ENCODE peak calls at places on chromosome 20, in four cellular contexts. V, H, W and T are unnamed samples.

GRCh38 chr20:63857751-63858392 is 3.4 kb upstream of the ABHD16B start:
- DNase-seq in V (no peak), W (no peak), H (no peak), T (no peak)

GRCh38 chr20:23242556-23243180 is 107.9 kb upstream of the NXT1 start:
- DNase-seq in H (no peak), V (no peak), W (no peak), T (no peak)

GRCh38 chr20:15703171-15703911 is 869.9 kb downstream of the KIF16B start:
- DNase-seq in V (no peak), W (peak), H (no peak), T (peak)

GRCh38 chr20:36548006-36548315 is 6.6 kb downstream of the MYL9 start:
- DNase-seq in W (no peak), V (no peak), H (peak), T (no peak)

GRCh38 chr20:63700199-63701050 is 4.0 kb downstream of the TNFRSF6B start:
- DNase-seq in H (no peak), V (no peak), W (no peak), T (no peak)

GRCh38 chr20:15475483-15475882 is 1097.8 kb downstream of the KIF16B start:
- DNase-seq in V (no peak), W (peak), H (no peak), T (no peak)

GRCh38 chr20:58177799-58178198 is 50.7 kb downstream of the ANKRD60 start:
- DNase-seq in H (no peak), V (no peak), W (no peak), T (no peak)

GRCh38 chr20:12699374-12700228 is 309.2 kb upstream of the SPTLC3 start:
- DNase-seq in H (no peak), W (no peak), V (no peak), T (no peak)

GRCh38 chr20:39107741-39108140 is 145.6 kb downstream of the DHX35 start:
- DNase-seq in H (no peak), W (no peak), V (peak), T (no peak)

GRCh38 chr20:23245553-23246128 is 105.0 kb upstream of the NXT1 start:
- DNase-seq in H (no peak), W (no peak), V (no peak), T (no peak)

GRCh38 chr20:11569163-11569562 is 348.5 kb upstream of the BTBD3 start:
- DNase-seq in V (no peak), H (peak), W (no peak), T (no peak)

GRCh38 chr20:4521170-4521968 is 200.3 kb upstream of the PRND start:
- DNase-seq in V (no peak), H (no peak), W (no peak), T (no peak)

GRCh38 chr20:32354592-32355416 is 3.3 kb upstream of the ASXL1 start:
- DNase-seq in H (no peak), W (no peak), V (no peak), T (no peak)

GRCh38 chr20:56685879-56686278 is 56.8 kb downstream of the TFAP2C start:
- DNase-seq in W (no peak), V (no peak), H (no peak), T (no peak)

GRCh38 chr20:53989401-53989800 is 81.0 kb downstream of the BCAS1 start:
- DNase-seq in V (no peak), H (no peak), W (no peak), T (no peak)

GRCh38 chr20:1656844-1657243 is 735 bp downstream of the SIRPG start:
- DNase-seq in V (no peak), W (no peak), H (no peak), T (no peak)

GRCh38 chr20:58431134-58431533 is 42.1 kb downstream of the VAPB start:
- DNase-seq in H (no peak), W (no peak), V (no peak), T (no peak)

GRCh38 chr20:62418709-62419487 is 8.4 kb downstream of the RBBP8NL start:
- DNase-seq in W (no peak), V (no peak), H (no peak), T (no peak)

GRCh38 chr20:47790032-47790965 is 5.0 kb upstream of the SULF2 start:
- DNase-seq in H (no peak), V (no peak), W (no peak), T (peak)

GRCh38 chr20:57399587-57400261 is 8.5 kb downstream of the RBM38 start:
- DNase-seq in W (no peak), V (no peak), H (no peak), T (no peak)

GRCh38 chr20:3423126-3423525 is 15.7 kb upstream of the DNAAF9 start:
- DNase-seq in W (no peak), H (peak), V (no peak), T (no peak)

GRCh38 chr20:53141651-53142050 is 169.5 kb downstream of the TSHZ2 start:
- DNase-seq in W (no peak), H (no peak), V (no peak), T (no peak)

GRCh38 chr20:20003088-20003954 is 13.8 kb upstream of the NAA20 start:
- DNase-seq in H (no peak), W (no peak), V (no peak), T (no peak)

GRCh38 chr20:61234224-61234623 is 17.8 kb upstream of the CDH4 start:
- DNase-seq in V (no peak), W (no peak), H (no peak), T (no peak)

GRCh38 chr20:58219342-58219700 is 9.1 kb downstream of the ANKRD60 start:
- DNase-seq in H (no peak), V (no peak), W (no peak), T (peak)

GRCh38 chr20:58228103-58228483 is 360 bp downstream of the ANKRD60 start:
- DNase-seq in H (no peak), W (no peak), V (no peak), T (no peak)

GRCh38 chr20:56865055-56865454 is 235.9 kb downstream of the TFAP2C start:
- DNase-seq in H (no peak), W (no peak), V (no peak), T (no peak)

GRCh38 chr20:2252419-2253060 is 43.3 kb upstream of the TGM3 start:
- DNase-seq in V (no peak), H (no peak), W (no peak), T (no peak)

GRCh38 chr20:51569815-51570741 is 27.6 kb upstream of the NFATC2 start:
- DNase-seq in H (no peak), W (no peak), V (no peak), T (no peak)
- H3K4me3 ChIP-seq in H (no peak), W (no peak), V (no peak), T (no peak)

GRCh38 chr20:21508230-21509078 is 5.4 kb downstream of the NKX2-2 start:
- DNase-seq in H (no peak), V (no peak), W (no peak), T (no peak)

GRCh38 chr20:21504323-21504722 is 9.5 kb downstream of the NKX2-2 start:
- DNase-seq in H (no peak), W (no peak), V (no peak), T (no peak)

GRCh38 chr20:21505161-21505809 is 8.6 kb downstream of the NKX2-2 start:
- DNase-seq in V (peak), W (no peak), H (no peak), T (no peak)

GRCh38 chr20:21507275-21508229 is 6.3 kb downstream of the NKX2-2 start:
- DNase-seq in V (no peak), H (no peak), W (no peak), T (no peak)

DNA sequence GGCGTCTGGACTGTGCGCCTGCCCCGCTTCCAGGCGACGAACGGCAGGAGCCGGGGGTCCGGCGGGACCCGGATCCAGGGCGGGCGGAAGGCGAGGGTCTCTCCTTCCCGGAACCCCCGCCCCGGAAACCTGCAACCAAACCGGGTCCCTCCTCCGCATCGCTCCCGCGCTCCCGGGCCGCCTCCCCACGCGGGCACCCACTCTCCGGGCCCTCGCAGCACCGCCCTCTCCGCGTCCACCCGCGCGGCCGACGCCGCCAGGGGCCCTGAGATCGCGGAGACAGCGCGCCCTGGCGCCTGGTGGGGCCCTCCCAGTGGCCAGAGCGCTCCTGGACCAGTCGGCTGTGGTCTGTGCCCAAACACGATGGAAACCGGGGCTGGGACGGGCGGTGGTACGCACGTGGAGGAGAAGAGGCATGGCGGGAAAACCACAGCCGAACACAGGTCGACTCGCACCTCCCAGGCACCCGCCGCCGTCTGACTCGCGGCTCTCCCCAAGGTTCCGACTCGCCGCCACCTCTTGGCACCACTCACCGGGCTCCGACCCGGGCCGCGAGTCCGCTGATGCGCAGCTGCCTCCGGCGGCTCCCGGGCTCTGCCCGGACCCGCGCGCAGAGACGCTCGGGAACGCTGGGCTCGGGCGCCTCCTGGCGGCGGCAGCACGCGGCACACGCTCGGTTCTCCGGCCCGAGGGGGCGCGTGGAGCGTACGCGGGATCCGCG is 7.9 kb downstream of the NKX2-2 start:
- DNase-seq in H (no peak), W (no peak), V (peak), T (no peak)
- H3K4me3 ChIP-seq in H (peak), W (peak), V (peak), T (peak)

GRCh38 chr20:8151371-8151770 is 19.3 kb downstream of the PLCB1 start:
- DNase-seq in W (no peak), H (no peak), V (no peak), T (no peak)
- H3K4me3 ChIP-seq in W (no peak), H (no peak), V (no peak), T (no peak)

GRCh38 chr20:44532981-44533331 is 11.1 kb upstream of the SERINC3 start:
- DNase-seq in V (no peak), H (no peak), W (no peak), T (no peak)
- H3K4me3 ChIP-seq in V (peak), H (no peak), W (no peak), T (peak)

GRCh38 chr20:17856024-17856564 is 112.5 kb downstream of the SNX5 start:
- DNase-seq in W (no peak), V (no peak), H (no peak), T (no peak)
- H3K4me3 ChIP-seq in W (no peak), V (no peak), H (no peak), T (no peak)

GRCh38 chr20:25251558-25251957 is 3.7 kb downstream of the PYGB start:
- DNase-seq in V (no peak), W (no peak), H (no peak), T (no peak)

GRCh38 chr20:25251019-25251418 is 3.1 kb downstream of the PYGB start:
- DNase-seq in H (no peak), W (no peak), V (no peak), T (no peak)

GRCh38 chr20:25253606-25254275 is 5.9 kb downstream of the PYGB start:
- DNase-seq in W (no peak), V (no peak), H (no peak), T (no peak)

GRCh38 chr20:25252686-25253421 is 5.0 kb downstream of the PYGB start:
- DNase-seq in H (no peak), W (no peak), V (no peak), T (no peak)

DNA sequence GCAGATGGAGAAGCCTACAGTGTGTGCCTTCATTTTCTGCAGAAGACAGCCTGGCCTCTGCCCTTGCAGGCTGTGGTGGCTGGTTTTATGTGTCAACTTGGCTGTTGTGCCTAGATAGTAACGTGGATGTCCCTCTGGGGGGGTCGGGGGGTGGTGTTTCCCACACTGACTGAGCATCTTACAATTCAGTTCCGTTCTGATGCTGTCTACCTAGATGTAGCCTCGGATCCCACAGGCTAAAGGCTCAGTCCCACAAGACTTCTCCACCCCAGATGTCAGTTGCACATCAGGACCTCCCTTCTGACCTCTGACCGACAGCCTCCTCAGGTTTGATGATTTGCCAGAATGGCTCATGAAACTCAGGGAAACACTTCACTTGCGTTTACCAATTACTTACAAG is 4.3 kb downstream of the PYGB start:
- DNase-seq in H (no peak), V (no peak), W (no peak), T (no peak)
- H3K4me3 ChIP-seq in H (no peak), V (no peak), W (no peak), T (no peak)

GRCh38 chr20:45100563-45101245 is at the start of gene KCNS1:
- DNase-seq in V (no peak), H (peak), W (no peak), T (no peak)
- H3K4me3 ChIP-seq in V (no peak), H (peak), W (peak), T (peak)

GRCh38 chr20:46205349-46205748 is 87.2 kb downstream of the CD40 start:
- DNase-seq in W (no peak), V (no peak), H (no peak), T (no peak)
- H3K4me3 ChIP-seq in W (no peak), V (no peak), H (no peak), T (no peak)

GRCh38 chr20:45358282-45359068 is 4.5 kb upstream of the SYS1 start:
- DNase-seq in W (no peak), V (no peak), H (no peak), T (no peak)
- H3K4me3 ChIP-seq in W (no peak), V (no peak), H (no peak), T (no peak)

DNA sequence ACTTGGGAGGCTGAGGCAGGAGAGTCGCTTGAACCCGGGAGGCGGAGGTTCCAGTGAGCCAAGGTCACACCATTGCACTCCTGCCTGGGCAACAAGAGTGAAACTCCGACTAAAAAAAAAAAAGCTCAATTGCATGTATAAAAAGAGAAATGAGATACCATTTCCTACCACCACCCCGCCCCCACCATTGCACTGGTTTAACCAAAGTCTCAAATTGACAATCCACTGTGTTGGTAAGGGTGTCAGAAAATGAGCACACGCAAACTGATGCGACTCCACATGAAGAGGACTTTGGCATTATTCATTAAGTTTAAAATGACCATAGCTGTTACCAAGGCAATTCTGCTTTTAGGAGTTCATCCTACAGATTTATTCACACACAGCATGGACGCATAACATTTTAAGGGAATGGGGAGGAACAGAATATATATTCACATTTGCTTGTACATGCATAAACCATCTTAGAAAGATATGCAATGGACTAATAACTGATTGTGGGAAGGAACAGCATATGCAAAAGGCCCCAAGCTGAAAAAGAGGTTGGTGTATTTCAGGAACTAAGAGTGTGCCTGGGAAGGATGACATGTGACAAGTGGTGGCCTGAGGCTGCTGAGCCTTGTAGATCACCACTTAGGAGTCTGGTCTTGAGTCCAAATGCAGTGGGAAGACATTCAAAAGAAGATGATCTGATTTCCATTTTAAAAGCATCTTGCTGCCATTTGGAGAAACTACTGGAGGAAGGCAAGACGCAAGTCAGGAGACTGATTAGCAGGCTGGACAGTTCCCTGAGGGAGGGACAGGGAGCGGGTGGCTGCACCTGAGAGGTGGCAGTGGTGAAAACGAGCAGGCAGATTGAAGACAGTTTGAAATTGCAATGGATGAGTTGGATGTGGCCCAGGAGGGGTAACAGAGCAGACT is 37.2 kb upstream of the PTPN1 start:
- DNase-seq in W (no peak), H (no peak), V (no peak), T (no peak)
- H3K4me3 ChIP-seq in W (no peak), H (no peak), V (no peak), T (no peak)